ENCODE peak calls at places on chromosomes 1 and 21, in nine cellular contexts. A is H4; C is stimulated activated CD4-positive, alpha-beta T cell treated with anti-CD3 and anti-CD28 coated beads, Interleukin-4, amount 100 ng/mL, for 48 hours; R is progenitor cell of endocrine pancreas; B is AG10803; N is MV-4-11; L is SJSA1; T is aorta; M is mesendoderm. P is an unnamed sample.

GRCh38 chr1:98027044-98027443 is 106.2 kb upstream of the DPYD start:
- DNase-seq in L (no peak), B (no peak), R (no peak), N (no peak), T (no peak), M (no peak), C (no peak), A (no peak), P (no peak)

GRCh38 chr1:205519541-205520131 is 15.2 kb downstream of the CDK18 start:
- DNase-seq in C (no peak), R (no peak), T (no peak), B (peak; percentile 51), A (peak; percentile 44), N (no peak), L (no peak), M (no peak), P (peak; percentile 45)

GRCh38 chr1:161330346-161330745 is 16.2 kb downstream of the SDHC start:
- DNase-seq in L (peak; percentile 31), A (no peak), B (no peak), T (no peak), N (no peak), R (no peak), M (peak; percentile 90), C (no peak), P (no peak)

GRCh38 chr1:107750364-107750959 is 214.5 kb downstream of the VAV3 start:
- DNase-seq in T (peak; percentile 59), R (peak; percentile 52), M (peak; percentile 81), N (peak; percentile 78), C (peak; percentile 49), B (peak; percentile 77), A (peak; percentile 70), L (peak; percentile 16), P (peak; percentile 64)

GRCh38 chr1:94654505-94654904 is 112.9 kb upstream of the F3 start:
- DNase-seq in C (no peak), L (no peak), T (no peak), N (no peak), M (no peak), R (no peak), B (no peak), A (no peak), P (no peak)

GRCh38 chr1:15139654-15140350 is 13.7 kb upstream of the TMEM51 start:
- DNase-seq in M (peak; percentile 98), B (no peak), L (no peak), C (no peak), A (no peak), R (peak; percentile 33), N (no peak), T (peak; percentile 38), P (no peak)

GRCh38 chr1:37794372-37795339 is 1.0 kb downstream of the MANEAL start:
- DNase-seq in T (no peak), C (no peak), B (no peak), A (no peak), R (no peak), M (peak; percentile 27), L (no peak), N (no peak), P (no peak)

GRCh38 chr1:211381481-211382181 is 55.0 kb downstream of the TRAF5 start:
- DNase-seq in B (no peak), N (no peak), A (no peak), R (no peak), M (no peak), T (no peak), C (no peak), L (no peak), P (no peak)

GRCh38 chr1:209190591-209191241 is 392.8 kb upstream of the CAMK1G start:
- DNase-seq in M (peak; percentile 92), L (peak; percentile 51), A (peak; percentile 64), C (peak; percentile 16), T (peak; percentile 62), B (peak; percentile 36), R (peak; percentile 50), N (peak; percentile 18), P (peak; percentile 35)

GRCh38 chr21:44049182-44049581 is 37.1 kb downstream of the TRAPPC10 start:
- DNase-seq in A (no peak), L (no peak), T (peak; percentile 15), B (no peak), M (no peak), C (no peak), N (no peak), R (no peak), P (no peak)